ENCODE peak calls at places on chromosome 17, in ten cellular contexts. V is GM12878; Y is colonic mucosa; R is foreskin melanocyte; O is germinal center; A is H54; C is nephron progenitor cell; M is AG09319; F is putamen; L is stimulated activated CD8-positive, alpha-beta memory T cell treated with anti-CD3 and anti-CD28 coated beads, Interleukin-12 subunit alpha, Interleukin-12 subunit beta, amount 100 ng/mL, for 1 hour. Q is an unnamed sample.

GRCh38 chr17:77723909-77724875 is 234.3 kb upstream of the TNRC6C start:
- DNase-seq in A (no peak), M (no peak), F (no peak), V (peak), Y (peak), C (no peak), R (no peak), L (no peak), O (no peak), Q (no peak)

GRCh38 chr17:72661093-72661944 is 431.2 kb downstream of the SLC39A11 start:
- DNase-seq in V (no peak), C (no peak), F (no peak), A (peak), L (no peak), Y (no peak), O (no peak), M (no peak), R (peak), Q (no peak)

GRCh38 chr17:31202968-31203367 is 94.1 kb downstream of the OMG start:
- DNase-seq in R (no peak), O (no peak), V (no peak), F (no peak), C (no peak), L (no peak), Y (no peak), A (no peak), M (no peak), Q (peak)

GRCh38 chr17:45131616-45132301 is 556 bp downstream of the PLCD3 start:
- DNase-seq in O (peak), F (no peak), L (no peak), V (no peak), R (no peak), M (no peak), Y (peak), A (no peak), C (peak), Q (no peak)

GRCh38 chr17:1196946-1197345 is 17.2 kb upstream of the ABR start:
- DNase-seq in A (no peak), C (no peak), F (no peak), R (no peak), Y (no peak), V (no peak), M (no peak), L (no peak), O (no peak), Q (no peak)

GRCh38 chr17:30378191-30378796 is 433 bp upstream of the CPD start:
- DNase-seq in F (no peak), C (peak), R (no peak), L (peak), V (no peak), Y (peak), A (no peak), M (no peak), O (peak), Q (peak)

GRCh38 chr17:49567871-49568694 is 7.6 kb upstream of the NXPH3 start:
- DNase-seq in R (peak), F (peak), V (no peak), L (peak), M (no peak), O (peak), C (peak), Y (peak), A (peak), Q (peak)

GRCh38 chr17:45035848-45036247 is 15.6 kb downstream of the DCAKD start:
- DNase-seq in A (no peak), L (no peak), C (no peak), V (no peak), M (no peak), F (no peak), O (no peak), R (no peak), Y (no peak), Q (no peak)

GRCh38 chr17:30696234-30696633 is 128.3 kb downstream of the CRLF3 start:
- DNase-seq in Y (no peak), F (no peak), R (no peak), C (no peak), L (no peak), A (no peak), O (no peak), V (no peak), M (no peak), Q (no peak)

GRCh38 chr17:69539781-69540319 is 125.4 kb downstream of the MAP2K6 start:
- DNase-seq in C (no peak), L (no peak), Y (peak), M (peak), R (no peak), F (no peak), A (peak), V (no peak), O (no peak), Q (peak)

GRCh38 chr17:14268264-14268663 is 31.6 kb upstream of the CDRT15 start:
- DNase-seq in F (no peak), Y (no peak), O (no peak), R (no peak), C (no peak), A (no peak), M (no peak), L (no peak), V (no peak), Q (no peak)

GRCh38 chr17:38798614-38799500 is 499 bp downstream of the PIP4K2B start:
- DNase-seq in R (peak), V (no peak), C (no peak), A (peak), M (no peak), L (peak), Y (peak), F (peak), O (peak), Q (peak)

GRCh38 chr17:72580321-72581127 is 459.7 kb downstream of the SOX9 start:
- DNase-seq in M (no peak), L (no peak), Y (peak), F (peak), C (no peak), R (no peak), O (no peak), A (no peak), V (no peak), Q (no peak)

GRCh38 chr17:50280801-50281441 is 6.7 kb downstream of the TMEM92 start:
- DNase-seq in O (no peak), F (no peak), A (no peak), C (no peak), Y (no peak), M (no peak), R (no peak), L (no peak), V (no peak), Q (no peak)

Q was measured in AG20443.